ENCODE peak calls at places on chromosomes 5 and 9, in four cellular contexts. One of them, this sample, is unnamed.

GRCh38 chr5:14125262-14125661 is 17.9 kb upstream of the TRIO start:
- DNase-seq in AG10803: no peak
- DNase-seq in activated CD4-positive, alpha-beta T cell treated with anti-CD3 and anti-CD28 coated beads, Interleukin-2, amount 10 ng/mL, durations not matched to agents 7 days and 5 days: no peak
- DNase-seq in fibroblast of lung: no peak
- DNase-seq in this sample: no peak

GRCh38 chr5:174719211-174719610 is 5.2 kb upstream of the MSX2 start:
- DNase-seq in fibroblast of lung: no peak
- DNase-seq in activated CD4-positive, alpha-beta T cell treated with anti-CD3 and anti-CD28 coated beads, Interleukin-2, amount 10 ng/mL, durations not matched to agents 7 days and 5 days: no peak
- DNase-seq in AG10803: no peak
- DNase-seq in this sample: no peak

GRCh38 chr5:72151646-72152045 is 44.4 kb downstream of the MAP1B start:
- DNase-seq in fibroblast of lung: no peak
- DNase-seq in AG10803: no peak
- DNase-seq in activated CD4-positive, alpha-beta T cell treated with anti-CD3 and anti-CD28 coated beads, Interleukin-2, amount 10 ng/mL, durations not matched to agents 7 days and 5 days: no peak
- DNase-seq in this sample: no peak

GRCh38 chr9:113857875-113858274 is 18.2 kb upstream of the ZNF618 start:
- DNase-seq in AG10803: no peak
- DNase-seq in activated CD4-positive, alpha-beta T cell treated with anti-CD3 and anti-CD28 coated beads, Interleukin-2, amount 10 ng/mL, durations not matched to agents 7 days and 5 days: no peak
- DNase-seq in fibroblast of lung: peak; percentile 33
- DNase-seq in this sample: no peak

GRCh38 chr9:8784813-8785212 is 985.2 kb upstream of the DMAC1 start:
- DNase-seq in AG10803: no peak
- DNase-seq in fibroblast of lung: no peak
- DNase-seq in activated CD4-positive, alpha-beta T cell treated with anti-CD3 and anti-CD28 coated beads, Interleukin-2, amount 10 ng/mL, durations not matched to agents 7 days and 5 days: no peak
- DNase-seq in this sample: no peak

GRCh38 chr5:54769072-54769471 is 216.3 kb downstream of the ESM1 start:
- DNase-seq in activated CD4-positive, alpha-beta T cell treated with anti-CD3 and anti-CD28 coated beads, Interleukin-2, amount 10 ng/mL, durations not matched to agents 7 days and 5 days: no peak
- DNase-seq in fibroblast of lung: no peak
- DNase-seq in AG10803: no peak
- DNase-seq in this sample: no peak

GRCh38 chr5:142275496-142275895 is 49.3 kb downstream of the SPRY4 start:
- DNase-seq in fibroblast of lung: no peak
- DNase-seq in activated CD4-positive, alpha-beta T cell treated with anti-CD3 and anti-CD28 coated beads, Interleukin-2, amount 10 ng/mL, durations not matched to agents 7 days and 5 days: no peak
- DNase-seq in AG10803: no peak
- DNase-seq in this sample: no peak

GRCh38 chr9:16267336-16268036 is 603.0 kb downstream of the BNC2 start:
- DNase-seq in AG10803: peak; percentile 29
- DNase-seq in fibroblast of lung: peak; percentile 54
- DNase-seq in activated CD4-positive, alpha-beta T cell treated with anti-CD3 and anti-CD28 coated beads, Interleukin-2, amount 10 ng/mL, durations not matched to agents 7 days and 5 days: no peak
- DNase-seq in this sample: peak; percentile 24

GRCh38 chr5:66891184-66891925 is 295.2 kb downstream of the MAST4 start:
- DNase-seq in activated CD4-positive, alpha-beta T cell treated with anti-CD3 and anti-CD28 coated beads, Interleukin-2, amount 10 ng/mL, durations not matched to agents 7 days and 5 days: no peak
- DNase-seq in fibroblast of lung: peak; percentile 18
- DNase-seq in AG10803: no peak
- DNase-seq in this sample: no peak

GRCh38 chr9:79562749-79563386 is 8.9 kb upstream of the TLE4 start:
- DNase-seq in activated CD4-positive, alpha-beta T cell treated with anti-CD3 and anti-CD28 coated beads, Interleukin-2, amount 10 ng/mL, durations not matched to agents 7 days and 5 days: no peak
- DNase-seq in AG10803: no peak
- DNase-seq in fibroblast of lung: no peak
- DNase-seq in this sample: no peak